ENCODE peak calls at places on chromosomes 1 and 21, in seven cellular contexts. One of them, this sample, is unnamed.
A peak's percentile ranks its signal among the peaks of the same experiment; 100 is the strongest.

GRCh38 chr1:218463194-218464156 is 118.3 kb downstream of the TGFB2 start:
- DNase-seq in nephron progenitor cell: no peak
- DNase-seq in progenitor cell of endocrine pancreas: no peak
- DNase-seq in endothelial cell of umbilical vein: peak; percentile 64
- DNase-seq in OCI-LY7: no peak
- DNase-seq in lower leg skin: peak; percentile 91
- DNase-seq in cardiac fibroblast: peak; percentile 91
- DNase-seq in this sample: peak; percentile 76

GRCh38 chr1:197778326-197778922 is 3.1 kb upstream of the DENND1B start:
- DNase-seq in nephron progenitor cell: no peak
- DNase-seq in progenitor cell of endocrine pancreas: no peak
- DNase-seq in endothelial cell of umbilical vein: no peak
- DNase-seq in OCI-LY7: no peak
- DNase-seq in lower leg skin: no peak
- DNase-seq in cardiac fibroblast: no peak
- DNase-seq in this sample: no peak

GRCh38 chr1:23196627-23197328 is 20.5 kb downstream of the HTR1D start:
- DNase-seq in nephron progenitor cell: no peak
- DNase-seq in progenitor cell of endocrine pancreas: no peak
- DNase-seq in endothelial cell of umbilical vein: peak; percentile 84
- DNase-seq in OCI-LY7: no peak
- DNase-seq in lower leg skin: no peak
- DNase-seq in cardiac fibroblast: peak; percentile 100
- DNase-seq in this sample: peak; percentile 98

GRCh38 chr1:234666206-234666605 is 56.2 kb upstream of the IRF2BP2 start:
- DNase-seq in nephron progenitor cell: no peak
- DNase-seq in progenitor cell of endocrine pancreas: no peak
- DNase-seq in endothelial cell of umbilical vein: no peak
- DNase-seq in OCI-LY7: no peak
- DNase-seq in lower leg skin: no peak
- DNase-seq in cardiac fibroblast: no peak
- DNase-seq in this sample: no peak

GRCh38 chr1:175935566-175936115 is 192.2 kb upstream of the TNR start:
- DNase-seq in nephron progenitor cell: no peak
- DNase-seq in progenitor cell of endocrine pancreas: no peak
- DNase-seq in endothelial cell of umbilical vein: no peak
- DNase-seq in OCI-LY7: no peak
- DNase-seq in lower leg skin: no peak
- DNase-seq in cardiac fibroblast: no peak
- DNase-seq in this sample: no peak

GRCh38 chr1:154391086-154391770 is 13.9 kb upstream of the IL6R start:
- DNase-seq in nephron progenitor cell: no peak
- DNase-seq in progenitor cell of endocrine pancreas: no peak
- DNase-seq in endothelial cell of umbilical vein: no peak
- DNase-seq in OCI-LY7: no peak
- DNase-seq in lower leg skin: no peak
- DNase-seq in cardiac fibroblast: no peak
- DNase-seq in this sample: no peak

GRCh38 chr1:50023292-50024159 is at the start of gene AGBL4:
- DNase-seq in nephron progenitor cell: peak; percentile 57
- DNase-seq in progenitor cell of endocrine pancreas: peak; percentile 31
- DNase-seq in endothelial cell of umbilical vein: peak; percentile 5
- DNase-seq in OCI-LY7: no peak
- DNase-seq in lower leg skin: peak; percentile 84
- DNase-seq in cardiac fibroblast: peak; percentile 2
- DNase-seq in this sample: peak; percentile 8

GRCh38 chr21:39300587-39300986 is 12.8 kb downstream of the BRWD1 start:
- DNase-seq in nephron progenitor cell: no peak
- DNase-seq in progenitor cell of endocrine pancreas: no peak
- DNase-seq in endothelial cell of umbilical vein: no peak
- DNase-seq in OCI-LY7: no peak
- DNase-seq in lower leg skin: no peak
- DNase-seq in cardiac fibroblast: no peak
- DNase-seq in this sample: no peak

GRCh38 chr1:30359821-30360220 is 363.6 kb downstream of the MATN1 start:
- DNase-seq in nephron progenitor cell: no peak
- DNase-seq in progenitor cell of endocrine pancreas: no peak
- DNase-seq in endothelial cell of umbilical vein: no peak
- DNase-seq in OCI-LY7: no peak
- DNase-seq in lower leg skin: no peak
- DNase-seq in cardiac fibroblast: no peak
- DNase-seq in this sample: no peak

DNA sequence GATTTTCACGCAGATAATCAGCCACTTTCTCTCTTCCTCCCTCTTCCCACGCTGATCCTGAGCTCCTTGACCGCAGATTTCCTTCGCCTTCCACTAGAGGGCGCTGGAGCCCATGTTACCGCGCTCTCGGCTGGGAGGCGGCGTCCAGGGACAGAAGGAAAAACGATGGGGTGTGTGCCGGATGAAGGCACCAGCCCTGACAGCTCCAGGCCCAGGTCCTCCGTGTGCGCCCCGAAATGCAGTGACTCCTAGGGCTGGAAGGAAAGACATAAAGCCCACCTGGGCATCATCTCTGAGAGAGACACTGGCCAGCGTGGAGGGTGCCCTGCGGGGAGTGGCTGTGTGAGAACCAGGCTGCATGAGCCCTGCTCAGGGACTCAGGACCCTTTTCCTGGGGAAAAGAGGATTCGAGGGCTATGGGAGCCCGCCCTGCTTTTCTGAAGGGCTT is 44.9 kb upstream of the CYP2J2 start:
- DNase-seq in nephron progenitor cell: peak; percentile 82
- DNase-seq in progenitor cell of endocrine pancreas: peak; percentile 66
- DNase-seq in endothelial cell of umbilical vein: peak; percentile 63
- DNase-seq in OCI-LY7: peak; percentile 20
- DNase-seq in lower leg skin: peak; percentile 93
- DNase-seq in cardiac fibroblast: peak; percentile 66
- DNase-seq in this sample: peak; percentile 64
- TF ChIP-seq CTCF in nephron progenitor cell: peak; percentile 84
- TF ChIP-seq CTCF in progenitor cell of endocrine pancreas: peak; percentile 95
- TF ChIP-seq CTCF in endothelial cell of umbilical vein: peak; percentile 91
- TF ChIP-seq CTCF in OCI-LY7: peak; percentile 87
- TF ChIP-seq CTCF in lower leg skin: no peak
- TF ChIP-seq CTCF in cardiac fibroblast: peak; percentile 87
- TF ChIP-seq CTCF in this sample: peak; percentile 86

GRCh38 chr1:150577557-150578277 is 1.7 kb downstream of the MCL1 start:
- DNase-seq in nephron progenitor cell: no peak
- DNase-seq in progenitor cell of endocrine pancreas: no peak
- DNase-seq in endothelial cell of umbilical vein: no peak
- DNase-seq in OCI-LY7: peak; percentile 50
- DNase-seq in lower leg skin: no peak
- DNase-seq in cardiac fibroblast: peak; percentile 61
- DNase-seq in this sample: peak; percentile 70

GRCh38 chr1:150578278-150579109 is 916 bp downstream of the MCL1 start:
- DNase-seq in nephron progenitor cell: no peak
- DNase-seq in progenitor cell of endocrine pancreas: no peak
- DNase-seq in endothelial cell of umbilical vein: peak; percentile 91
- DNase-seq in OCI-LY7: peak; percentile 51
- DNase-seq in lower leg skin: no peak
- DNase-seq in cardiac fibroblast: peak; percentile 95
- DNase-seq in this sample: peak; percentile 93

GRCh38 chr1:150579955-150580642 is 689 bp upstream of the MCL1 start:
- DNase-seq in nephron progenitor cell: no peak
- DNase-seq in progenitor cell of endocrine pancreas: no peak
- DNase-seq in endothelial cell of umbilical vein: no peak
- DNase-seq in OCI-LY7: no peak
- DNase-seq in lower leg skin: no peak
- DNase-seq in cardiac fibroblast: no peak
- DNase-seq in this sample: no peak

GRCh38 chr1:150576794-150577556 is 2.4 kb downstream of the MCL1 start:
- DNase-seq in nephron progenitor cell: no peak
- DNase-seq in progenitor cell of endocrine pancreas: no peak
- DNase-seq in endothelial cell of umbilical vein: no peak
- DNase-seq in OCI-LY7: no peak
- DNase-seq in lower leg skin: no peak
- DNase-seq in cardiac fibroblast: peak; percentile 49
- DNase-seq in this sample: peak; percentile 65

GRCh38 chr1:150579110-150579954 is at the start of gene MCL1:
- DNase-seq in nephron progenitor cell: peak; percentile 87
- DNase-seq in progenitor cell of endocrine pancreas: peak; percentile 85
- DNase-seq in endothelial cell of umbilical vein: peak; percentile 96
- DNase-seq in OCI-LY7: peak; percentile 97
- DNase-seq in lower leg skin: peak; percentile 98
- DNase-seq in cardiac fibroblast: peak; percentile 98
- DNase-seq in this sample: peak; percentile 97
- TF ChIP-seq CTCF in nephron progenitor cell: no peak
- TF ChIP-seq CTCF in progenitor cell of endocrine pancreas: no peak
- TF ChIP-seq CTCF in endothelial cell of umbilical vein: no peak
- TF ChIP-seq CTCF in OCI-LY7: peak; percentile 30
- TF ChIP-seq CTCF in lower leg skin: no peak
- TF ChIP-seq CTCF in cardiac fibroblast: no peak
- TF ChIP-seq CTCF in this sample: no peak

GRCh38 chr1:46302091-46303037 is 1.1 kb downstream of the LRRC41 start:
- DNase-seq in nephron progenitor cell: peak; percentile 70
- DNase-seq in progenitor cell of endocrine pancreas: peak; percentile 55
- DNase-seq in endothelial cell of umbilical vein: peak; percentile 65
- DNase-seq in OCI-LY7: peak; percentile 86
- DNase-seq in lower leg skin: peak; percentile 90
- DNase-seq in cardiac fibroblast: peak; percentile 57
- DNase-seq in this sample: peak; percentile 58
- TF ChIP-seq CTCF in nephron progenitor cell: no peak
- TF ChIP-seq CTCF in progenitor cell of endocrine pancreas: peak; percentile 42
- TF ChIP-seq CTCF in endothelial cell of umbilical vein: peak; percentile 35
- TF ChIP-seq CTCF in OCI-LY7: peak; percentile 69
- TF ChIP-seq CTCF in lower leg skin: no peak
- TF ChIP-seq CTCF in cardiac fibroblast: no peak
- TF ChIP-seq CTCF in this sample: no peak

GRCh38 chr1:20732588-20733360 is at the start of gene SH2D5:
- DNase-seq in nephron progenitor cell: peak; percentile 49
- DNase-seq in progenitor cell of endocrine pancreas: no peak
- DNase-seq in endothelial cell of umbilical vein: peak; percentile 87
- DNase-seq in OCI-LY7: peak; percentile 65
- DNase-seq in lower leg skin: peak; percentile 96
- DNase-seq in cardiac fibroblast: peak; percentile 99
- DNase-seq in this sample: peak; percentile 97
- TF ChIP-seq CTCF in nephron progenitor cell: peak; percentile 24
- TF ChIP-seq CTCF in progenitor cell of endocrine pancreas: peak; percentile 47
- TF ChIP-seq CTCF in endothelial cell of umbilical vein: peak; percentile 33
- TF ChIP-seq CTCF in OCI-LY7: peak; percentile 64
- TF ChIP-seq CTCF in lower leg skin: no peak
- TF ChIP-seq CTCF in cardiac fibroblast: peak; percentile 22
- TF ChIP-seq CTCF in this sample: peak; percentile 40

GRCh38 chr1:67524143-67525052 is 94.2 kb upstream of the SERBP1 start:
- DNase-seq in nephron progenitor cell: no peak
- DNase-seq in progenitor cell of endocrine pancreas: no peak
- DNase-seq in endothelial cell of umbilical vein: no peak
- DNase-seq in OCI-LY7: no peak
- DNase-seq in lower leg skin: no peak
- DNase-seq in cardiac fibroblast: peak; percentile 14
- DNase-seq in this sample: no peak
- TF ChIP-seq CTCF in nephron progenitor cell: no peak
- TF ChIP-seq CTCF in progenitor cell of endocrine pancreas: peak; percentile 44
- TF ChIP-seq CTCF in endothelial cell of umbilical vein: no peak
- TF ChIP-seq CTCF in OCI-LY7: peak; percentile 66
- TF ChIP-seq CTCF in lower leg skin: no peak
- TF ChIP-seq CTCF in cardiac fibroblast: peak; percentile 1
- TF ChIP-seq CTCF in this sample: peak; percentile 19

DNA sequence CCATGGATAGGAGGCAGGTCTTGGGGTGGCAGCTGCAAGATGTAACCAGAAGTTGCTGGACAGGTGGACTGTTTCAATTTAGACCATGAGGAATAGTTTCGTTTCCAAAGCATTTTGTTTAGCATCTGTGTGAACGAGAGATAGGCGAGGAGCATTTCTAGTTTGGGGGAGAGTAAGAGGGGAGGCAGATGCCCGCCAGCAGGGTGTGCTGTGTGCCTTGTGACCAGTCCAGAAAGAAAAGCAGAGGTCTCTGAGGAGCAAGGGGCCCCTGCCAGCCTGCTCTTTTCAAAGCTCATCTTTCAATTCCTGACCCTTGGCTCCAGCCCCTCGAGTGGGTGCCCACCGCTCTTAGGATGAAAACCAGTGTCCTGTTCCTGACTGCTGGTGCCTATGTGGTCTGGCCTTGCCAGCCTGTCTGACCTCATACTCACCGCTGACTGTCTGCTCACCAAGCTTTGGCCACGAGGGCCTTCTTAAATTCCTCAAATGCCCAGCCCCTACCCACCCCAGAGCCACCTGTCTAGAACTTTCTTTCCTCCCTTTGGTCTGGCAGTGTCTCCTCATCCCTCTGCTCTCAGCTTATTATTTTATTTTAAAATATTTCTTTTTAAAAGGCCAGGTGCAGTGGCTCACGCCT is 8.5 kb downstream of the SERINC2 start:
- DNase-seq in nephron progenitor cell: peak; percentile 51
- DNase-seq in progenitor cell of endocrine pancreas: no peak
- DNase-seq in endothelial cell of umbilical vein: no peak
- DNase-seq in OCI-LY7: peak; percentile 64
- DNase-seq in lower leg skin: no peak
- DNase-seq in cardiac fibroblast: no peak
- DNase-seq in this sample: peak; percentile 34
- TF ChIP-seq CTCF in nephron progenitor cell: peak; percentile 51
- TF ChIP-seq CTCF in progenitor cell of endocrine pancreas: peak; percentile 53
- TF ChIP-seq CTCF in endothelial cell of umbilical vein: peak; percentile 57
- TF ChIP-seq CTCF in OCI-LY7: peak; percentile 84
- TF ChIP-seq CTCF in lower leg skin: no peak
- TF ChIP-seq CTCF in cardiac fibroblast: peak; percentile 39
- TF ChIP-seq CTCF in this sample: peak; percentile 53